ENCODE peak calls at places on chromosomes 4 and X, in seven cellular contexts. R, S, K, Q, U, Z and P are unnamed samples.

GRCh38 chr4:146336413-146336807 is 122.1 kb downstream of the REELD1 start:
- DNase-seq in R (no peak), S (no peak), K (peak), Q (no peak), U (no peak), Z (no peak), P (no peak)

GRCh38 chr4:112348488-112349158 is 51.5 kb downstream of the ALPK1 start:
- DNase-seq in R (no peak), S (peak), K (peak), Q (no peak), U (peak), Z (peak), P (peak)

GRCh38 chr4:118954246-118954645 is 65.6 kb downstream of the SYNPO2 start:
- DNase-seq in R (no peak), S (no peak), K (peak), Q (no peak), U (no peak), Z (no peak), P (no peak)

GRCh38 chr4:74161676-74162450 is 3.9 kb downstream of the MTHFD2L start:
- DNase-seq in R (no peak), S (no peak), K (peak), Q (no peak), U (no peak), Z (no peak), P (no peak)

GRCh38 chr4:67522851-67523671 is 22.2 kb downstream of the CENPC start:
- DNase-seq in R (no peak), S (no peak), K (peak), Q (no peak), U (no peak), Z (no peak), P (no peak)

GRCh38 chr4:7212101-7212674 is 19.9 kb downstream of the SORCS2 start:
- DNase-seq in R (no peak), S (no peak), K (peak), Q (no peak), U (no peak), Z (no peak), P (no peak)

GRCh38 chr4:72312032-72312650 is 256.9 kb downstream of the ADAMTS3 start:
- DNase-seq in R (peak), S (peak), K (peak), Q (no peak), U (peak), Z (peak), P (peak)

GRCh38 chrX:8988456-8988855 is 45.5 kb downstream of the FAM9B start:
- DNase-seq in R (no peak), S (no peak), K (peak), Q (no peak), U (peak), Z (no peak), P (no peak)

GRCh38 chr4:6560416-6561172 is 14.4 kb upstream of the MAN2B2 start:
- DNase-seq in R (no peak), S (no peak), K (peak), Q (no peak), U (no peak), Z (no peak), P (no peak)

GRCh38 chr4:43782391-43782790 is 666.2 kb downstream of the KCTD8 start:
- DNase-seq in R (no peak), S (no peak), K (no peak), Q (no peak), U (no peak), Z (no peak), P (no peak)

GRCh38 chr4:19438228-19438627 is 813.5 kb upstream of the SLIT2 start:
- DNase-seq in R (no peak), S (no peak), K (peak), Q (no peak), U (peak), Z (no peak), P (no peak)

GRCh38 chrX:43836435-43837184 is 45.6 kb downstream of the MAOB start:
- DNase-seq in R (no peak), S (no peak), K (peak), Q (peak), U (no peak), Z (no peak), P (no peak)

GRCh38 chr4:62402088-62402806 is 1202.1 kb downstream of the ADGRL3 start:
- DNase-seq in R (no peak), S (no peak), K (no peak), Q (no peak), U (no peak), Z (no peak), P (no peak)

GRCh38 chr4:183808102-183808466 is 97.0 kb upstream of the STOX2 start:
- DNase-seq in R (no peak), S (peak), K (no peak), Q (no peak), U (no peak), Z (no peak), P (no peak)

GRCh38 chr4:54231419-54232150 is 2.5 kb downstream of the PDGFRA start:
- DNase-seq in R (no peak), S (peak), K (no peak), Q (no peak), U (no peak), Z (peak), P (peak)

GRCh38 chr4:1026115-1026514 is 14.7 kb downstream of the FGFRL1 start:
- DNase-seq in R (peak), S (peak), K (no peak), Q (peak), U (no peak), Z (no peak), P (no peak)

GRCh38 chr4:155497306-155497705 is 120.5 kb upstream of the MAP9 start:
- DNase-seq in R (no peak), S (no peak), K (no peak), Q (no peak), U (no peak), Z (no peak), P (no peak)

GRCh38 chr4:157791236-157791635 is 381.6 kb downstream of the GASK1B start:
- DNase-seq in R (no peak), S (no peak), K (no peak), Q (no peak), U (no peak), Z (no peak), P (no peak)

GRCh38 chr4:177251237-177251636 is 58.4 kb upstream of the NEIL3 start:
- DNase-seq in R (no peak), S (no peak), K (no peak), Q (peak), U (no peak), Z (no peak), P (no peak)

GRCh38 chr4:85756938-85757337 is 282.0 kb downstream of the ARHGAP24 start:
- DNase-seq in R (no peak), S (peak), K (peak), Q (peak), U (no peak), Z (no peak), P (no peak)

GRCh38 chr4:56505269-56506109 is at the start of gene ARL9:
- DNase-seq in R (peak), S (peak), K (peak), Q (no peak), U (peak), Z (peak), P (peak)

GRCh38 chr4:74376888-74377483 is 12.0 kb downstream of the EREG start:
- DNase-seq in R (no peak), S (no peak), K (peak), Q (peak), U (peak), Z (no peak), P (no peak)

GRCh38 chrX:16822723-16823122 is 36.5 kb downstream of the TXLNG start:
- DNase-seq in R (no peak), S (no peak), K (peak), Q (no peak), U (no peak), Z (no peak), P (no peak)

GRCh38 chr4:4608214-4608537 is 66.3 kb upstream of the STX18 start:
- DNase-seq in R (no peak), S (no peak), K (no peak), Q (no peak), U (no peak), Z (no peak), P (no peak)

GRCh38 chrX:2673611-2674010 is 17.5 kb upstream of the CD99 start:
- DNase-seq in R (no peak), S (no peak), K (no peak), Q (no peak), U (no peak), Z (no peak), P (no peak)

GRCh38 chr4:113248320-113248719 is 198.9 kb downstream of the ANK2 start:
- DNase-seq in R (no peak), S (peak), K (no peak), Q (no peak), U (no peak), Z (peak), P (peak)

GRCh38 chr4:77617203-77617602 is 11.6 kb downstream of the CXCL13 start:
- DNase-seq in R (no peak), S (no peak), K (peak), Q (no peak), U (no peak), Z (no peak), P (no peak)

GRCh38 chrX:16462912-16463311 is 187.0 kb upstream of the S100G start:
- DNase-seq in R (no peak), S (no peak), K (peak), Q (no peak), U (peak), Z (no peak), P (no peak)

GRCh38 chr4:151658959-151659593 is 101.7 kb downstream of the GATB start:
- DNase-seq in R (no peak), S (no peak), K (no peak), Q (no peak), U (no peak), Z (no peak), P (no peak)

GRCh38 chr4:183347586-183347985 is 25.4 kb upstream of the CLDN24 start:
- DNase-seq in R (no peak), S (no peak), K (peak), Q (no peak), U (no peak), Z (no peak), P (no peak)

GRCh38 chrX:53831662-53832635 is 145.4 kb upstream of the HUWE1 start:
- DNase-seq in R (no peak), S (peak), K (peak), Q (peak), U (no peak), Z (no peak), P (peak)